ENCODE peak calls at places on chromosome 18, in six cellular contexts. One of them, this sample, is unnamed.

GRCh38 chr18:76376668-76377358 is 118.2 kb downstream of the ZNF516 start:
- DNase-seq in stimulated activated CD4-positive, alpha-beta T cell treated with anti-CD3 and anti-CD28 coated beads, Interleukin-4, amount 100 ng/mL, for 4 hours: no peak
- DNase-seq in CD4-positive, alpha-beta memory T cell: peak
- DNase-seq in CD8-positive, alpha-beta memory T cell: no peak
- DNase-seq in activated gamma-delta T cell treated with anti-CD3 and anti-CD28 coated beads, Interleukin-2, amount 50 U/mL, for 16 hours: no peak
- DNase-seq in HuH-7.5: peak
- DNase-seq in this sample: peak

GRCh38 chr18:12598181-12598921 is 59.6 kb downstream of the SPIRE1 start:
- DNase-seq in CD8-positive, alpha-beta memory T cell: no peak
- DNase-seq in CD4-positive, alpha-beta memory T cell: no peak
- DNase-seq in HuH-7.5: no peak
- DNase-seq in activated gamma-delta T cell treated with anti-CD3 and anti-CD28 coated beads, Interleukin-2, amount 50 U/mL, for 16 hours: no peak
- DNase-seq in stimulated activated CD4-positive, alpha-beta T cell treated with anti-CD3 and anti-CD28 coated beads, Interleukin-4, amount 100 ng/mL, for 4 hours: no peak
- DNase-seq in this sample: no peak

GRCh38 chr18:63505566-63506335 is 29.0 kb downstream of the SERPINB5 start:
- DNase-seq in activated gamma-delta T cell treated with anti-CD3 and anti-CD28 coated beads, Interleukin-2, amount 50 U/mL, for 16 hours: no peak
- DNase-seq in HuH-7.5: no peak
- DNase-seq in CD8-positive, alpha-beta memory T cell: no peak
- DNase-seq in stimulated activated CD4-positive, alpha-beta T cell treated with anti-CD3 and anti-CD28 coated beads, Interleukin-4, amount 100 ng/mL, for 4 hours: no peak
- DNase-seq in CD4-positive, alpha-beta memory T cell: peak
- DNase-seq in this sample: no peak

GRCh38 chr18:54684786-54685185 is 93.7 kb downstream of the DYNAP start:
- DNase-seq in CD8-positive, alpha-beta memory T cell: no peak
- DNase-seq in stimulated activated CD4-positive, alpha-beta T cell treated with anti-CD3 and anti-CD28 coated beads, Interleukin-4, amount 100 ng/mL, for 4 hours: no peak
- DNase-seq in HuH-7.5: no peak
- DNase-seq in activated gamma-delta T cell treated with anti-CD3 and anti-CD28 coated beads, Interleukin-2, amount 50 U/mL, for 16 hours: no peak
- DNase-seq in CD4-positive, alpha-beta memory T cell: no peak
- DNase-seq in this sample: no peak

GRCh38 chr18:6022840-6023239 is 127.5 kb upstream of the TMEM200C start:
- DNase-seq in stimulated activated CD4-positive, alpha-beta T cell treated with anti-CD3 and anti-CD28 coated beads, Interleukin-4, amount 100 ng/mL, for 4 hours: no peak
- DNase-seq in CD4-positive, alpha-beta memory T cell: no peak
- DNase-seq in activated gamma-delta T cell treated with anti-CD3 and anti-CD28 coated beads, Interleukin-2, amount 50 U/mL, for 16 hours: no peak
- DNase-seq in HuH-7.5: no peak
- DNase-seq in CD8-positive, alpha-beta memory T cell: no peak
- DNase-seq in this sample: no peak

GRCh38 chr18:7576685-7577084 is 9.6 kb downstream of the PTPRM start:
- DNase-seq in stimulated activated CD4-positive, alpha-beta T cell treated with anti-CD3 and anti-CD28 coated beads, Interleukin-4, amount 100 ng/mL, for 4 hours: no peak
- DNase-seq in HuH-7.5: no peak
- DNase-seq in CD8-positive, alpha-beta memory T cell: no peak
- DNase-seq in activated gamma-delta T cell treated with anti-CD3 and anti-CD28 coated beads, Interleukin-2, amount 50 U/mL, for 16 hours: no peak
- DNase-seq in CD4-positive, alpha-beta memory T cell: no peak
- DNase-seq in this sample: no peak

GRCh38 chr18:32175265-32175664 is 14.6 kb upstream of the MEP1B start:
- DNase-seq in stimulated activated CD4-positive, alpha-beta T cell treated with anti-CD3 and anti-CD28 coated beads, Interleukin-4, amount 100 ng/mL, for 4 hours: no peak
- DNase-seq in HuH-7.5: no peak
- DNase-seq in CD4-positive, alpha-beta memory T cell: no peak
- DNase-seq in activated gamma-delta T cell treated with anti-CD3 and anti-CD28 coated beads, Interleukin-2, amount 50 U/mL, for 16 hours: no peak
- DNase-seq in CD8-positive, alpha-beta memory T cell: no peak
- DNase-seq in this sample: no peak

GRCh38 chr18:72652990-72653593 is 109.0 kb upstream of the CBLN2 start:
- DNase-seq in activated gamma-delta T cell treated with anti-CD3 and anti-CD28 coated beads, Interleukin-2, amount 50 U/mL, for 16 hours: no peak
- DNase-seq in stimulated activated CD4-positive, alpha-beta T cell treated with anti-CD3 and anti-CD28 coated beads, Interleukin-4, amount 100 ng/mL, for 4 hours: peak
- DNase-seq in CD4-positive, alpha-beta memory T cell: peak
- DNase-seq in CD8-positive, alpha-beta memory T cell: no peak
- DNase-seq in HuH-7.5: no peak
- DNase-seq in this sample: no peak

GRCh38 chr18:48657446-48658120 is 118.8 kb downstream of the CTIF start:
- DNase-seq in HuH-7.5: no peak
- DNase-seq in CD8-positive, alpha-beta memory T cell: no peak
- DNase-seq in activated gamma-delta T cell treated with anti-CD3 and anti-CD28 coated beads, Interleukin-2, amount 50 U/mL, for 16 hours: no peak
- DNase-seq in CD4-positive, alpha-beta memory T cell: no peak
- DNase-seq in stimulated activated CD4-positive, alpha-beta T cell treated with anti-CD3 and anti-CD28 coated beads, Interleukin-4, amount 100 ng/mL, for 4 hours: no peak
- DNase-seq in this sample: no peak

GRCh38 chr18:46449033-46449432 is 208.0 kb downstream of the LOXHD1 start:
- DNase-seq in CD4-positive, alpha-beta memory T cell: no peak
- DNase-seq in activated gamma-delta T cell treated with anti-CD3 and anti-CD28 coated beads, Interleukin-2, amount 50 U/mL, for 16 hours: no peak
- DNase-seq in stimulated activated CD4-positive, alpha-beta T cell treated with anti-CD3 and anti-CD28 coated beads, Interleukin-4, amount 100 ng/mL, for 4 hours: no peak
- DNase-seq in HuH-7.5: no peak
- DNase-seq in CD8-positive, alpha-beta memory T cell: no peak
- DNase-seq in this sample: no peak

GRCh38 chr18:45639424-45639823 is 24.1 kb downstream of the SLC14A2 start:
- DNase-seq in HuH-7.5: no peak
- DNase-seq in activated gamma-delta T cell treated with anti-CD3 and anti-CD28 coated beads, Interleukin-2, amount 50 U/mL, for 16 hours: no peak
- DNase-seq in stimulated activated CD4-positive, alpha-beta T cell treated with anti-CD3 and anti-CD28 coated beads, Interleukin-4, amount 100 ng/mL, for 4 hours: no peak
- DNase-seq in CD4-positive, alpha-beta memory T cell: no peak
- DNase-seq in CD8-positive, alpha-beta memory T cell: no peak
- DNase-seq in this sample: no peak

GRCh38 chr18:30175061-30175574 is 867.4 kb downstream of the DSC3 start:
- DNase-seq in CD4-positive, alpha-beta memory T cell: no peak
- DNase-seq in activated gamma-delta T cell treated with anti-CD3 and anti-CD28 coated beads, Interleukin-2, amount 50 U/mL, for 16 hours: no peak
- DNase-seq in CD8-positive, alpha-beta memory T cell: no peak
- DNase-seq in stimulated activated CD4-positive, alpha-beta T cell treated with anti-CD3 and anti-CD28 coated beads, Interleukin-4, amount 100 ng/mL, for 4 hours: no peak
- DNase-seq in HuH-7.5: peak
- DNase-seq in this sample: no peak

GRCh38 chr18:9642799-9643445 is 28.6 kb upstream of the PPP4R1 start:
- DNase-seq in stimulated activated CD4-positive, alpha-beta T cell treated with anti-CD3 and anti-CD28 coated beads, Interleukin-4, amount 100 ng/mL, for 4 hours: no peak
- DNase-seq in activated gamma-delta T cell treated with anti-CD3 and anti-CD28 coated beads, Interleukin-2, amount 50 U/mL, for 16 hours: no peak
- DNase-seq in CD4-positive, alpha-beta memory T cell: no peak
- DNase-seq in HuH-7.5: no peak
- DNase-seq in CD8-positive, alpha-beta memory T cell: no peak
- DNase-seq in this sample: no peak

GRCh38 chr18:70454705-70455322 is 166.0 kb downstream of the SOCS6 start:
- DNase-seq in stimulated activated CD4-positive, alpha-beta T cell treated with anti-CD3 and anti-CD28 coated beads, Interleukin-4, amount 100 ng/mL, for 4 hours: no peak
- DNase-seq in CD4-positive, alpha-beta memory T cell: peak
- DNase-seq in activated gamma-delta T cell treated with anti-CD3 and anti-CD28 coated beads, Interleukin-2, amount 50 U/mL, for 16 hours: no peak
- DNase-seq in HuH-7.5: no peak
- DNase-seq in CD8-positive, alpha-beta memory T cell: no peak
- DNase-seq in this sample: peak